ENCODE peak calls at places on chromosomes 4 and X, in nine cellular contexts. L is fibroblast of villous mesenchyme; T is T-helper 1 cell; N is NAMALWA; E is lung microvascular endothelial cell; C is PC-3; W is foreskin fibroblast; Q is fibroblast of mammary gland; G is activated CD4-positive, alpha-beta T cell treated with anti-CD3 and anti-CD28 coated beads, Interleukin-2, amount 50 U/mL, for 4 hours. A is an unnamed sample.

GRCh38 chr4:150280081-150280950 is 202.1 kb downstream of the DCLK2 start:
- DNase-seq in L (peak), T (no peak), N (no peak), E (peak), C (peak), W (peak), Q (peak), G (no peak), A (peak)

GRCh38 chr4:17400696-17401095 is 111.2 kb downstream of the QDPR start:
- DNase-seq in L (no peak), T (no peak), N (no peak), E (no peak), C (no peak), W (peak), Q (peak), G (no peak), A (no peak)

GRCh38 chrX:95076449-95076848 is 1402.4 kb downstream of the FAM133A start:
- DNase-seq in L (peak), T (no peak), N (peak), E (no peak), C (peak), W (peak), Q (peak), G (no peak), A (peak)

GRCh38 chr4:28557755-28558154 is 1697.1 kb downstream of the STIM2 start:
- DNase-seq in L (peak), T (no peak), N (no peak), E (no peak), C (peak), W (peak), Q (peak), G (no peak), A (peak)

GRCh38 chrX:2360731-2361130 is 140.0 kb downstream of the DHRSX start:
- DNase-seq in L (no peak), T (no peak), N (no peak), E (peak), C (no peak), W (no peak), Q (no peak), G (no peak), A (peak)

GRCh38 chr4:171583790-171584189 is 229.4 kb upstream of the GALNTL6 start:
- DNase-seq in L (no peak), T (no peak), N (no peak), E (no peak), C (no peak), W (no peak), Q (no peak), G (no peak), A (no peak)

GRCh38 chrX:103730746-103731508 is 20.2 kb downstream of the TMEM31 start:
- DNase-seq in L (peak), T (no peak), N (no peak), E (peak), C (no peak), W (peak), Q (peak), G (no peak), A (peak)

GRCh38 chr4:71186257-71186565 is 152.6 kb upstream of the SLC4A4 start:
- DNase-seq in L (no peak), T (no peak), N (no peak), E (no peak), C (no peak), W (no peak), Q (no peak), G (no peak), A (no peak)

GRCh38 chr4:137474711-137475301 is 57.5 kb downstream of the PCDH18 start:
- DNase-seq in L (peak), T (no peak), N (no peak), E (no peak), C (peak), W (peak), Q (peak), G (no peak), A (peak)

GRCh38 chr4:132071815-132072214 is 1077.3 kb upstream of the PCDH10 start:
- DNase-seq in L (no peak), T (no peak), N (no peak), E (peak), C (peak), W (peak), Q (peak), G (no peak), A (peak)

GRCh38 chr4:13701937-13702446 is 74.5 kb upstream of the BOD1L1 start:
- DNase-seq in L (peak), T (no peak), N (no peak), E (peak), C (peak), W (peak), Q (peak), G (no peak), A (peak)

GRCh38 chr4:137124278-137124932 is 407.9 kb downstream of the PCDH18 start:
- DNase-seq in L (peak), T (no peak), N (peak), E (peak), C (peak), W (peak), Q (peak), G (no peak), A (peak)

GRCh38 chr4:119597377-119597776 is 31.2 kb downstream of the PDE5A start:
- DNase-seq in L (peak), T (no peak), N (no peak), E (no peak), C (no peak), W (peak), Q (no peak), G (no peak), A (no peak)